ENCODE peak calls at places on chromosomes 6 and 20, in five cellular contexts. G is HCT116, H is K562, P is upper lobe of left lung, D is suprapubic skin. X is an unnamed sample.

GRCh38 chr6:137013031-137013430 is 31.7 kb downstream of the IL20RA start:
- DNase-seq in H (no peak), G (no peak), P (no peak), D (no peak), X (no peak)

GRCh38 chr20:3811421-3812258 is 8.7 kb upstream of the AP5S1 start:
- DNase-seq in G (peak; percentile 93), P (peak; percentile 97), H (peak; percentile 43), D (peak; percentile 98), X (peak; percentile 96)

GRCh38 chr6:101626264-101626663 is 232.8 kb downstream of the GRIK2 start:
- DNase-seq in G (no peak), D (no peak), P (no peak), H (no peak), X (peak; percentile 37)

GRCh38 chr6:64334646-64335045 is 699.0 kb downstream of the PHF3 start:
- DNase-seq in P (no peak), H (no peak), G (no peak), D (no peak), X (no peak)

GRCh38 chr6:57432162-57432561 is 114.7 kb downstream of the PRIM2 start:
- DNase-seq in G (no peak), H (no peak), D (no peak), P (no peak), X (no peak)

GRCh38 chr6:112223070-112223861 is 31.1 kb downstream of the LAMA4 start:
- DNase-seq in H (no peak), P (no peak), G (no peak), D (no peak), X (no peak)

GRCh38 chr6:32393660-32394420 is 13.1 kb downstream of the BTNL2 start:
- DNase-seq in D (no peak), H (no peak), P (no peak), G (no peak), X (no peak)

GRCh38 chr6:121319112-121319553 is 15.1 kb downstream of the TBC1D32 start:
- DNase-seq in P (no peak), D (no peak), G (no peak), H (peak; percentile 13), X (no peak)

GRCh38 chr20:62822239-62822787 is 5.5 kb downstream of the COL9A3 start:
- DNase-seq in D (no peak), H (no peak), G (no peak), P (peak; percentile 8), X (no peak)

GRCh38 chr20:6140947-6141346 is 18.1 kb upstream of the FERMT1 start:
- DNase-seq in G (no peak), H (no peak), D (no peak), P (no peak), X (no peak)

GRCh38 chr6:4805553-4806307 is 29.5 kb downstream of the CDYL start:
- DNase-seq in D (no peak), P (peak; percentile 55), H (no peak), G (peak; percentile 34), X (no peak)

GRCh38 chr6:35312076-35312762 is 14.6 kb downstream of the DEF6 start:
- DNase-seq in H (no peak), D (no peak), G (no peak), P (peak; percentile 69), X (peak; percentile 79)

GRCh38 chr20:10385850-10386544 is 48.0 kb downstream of the MKKS start:
- DNase-seq in H (no peak), G (no peak), D (no peak), P (no peak), X (no peak)

GRCh38 chr20:2333821-2334220 is 38.0 kb downstream of the TGM3 start:
- DNase-seq in P (no peak), D (peak; percentile 56), H (no peak), G (no peak), X (no peak)

GRCh38 chr6:133707456-133707855 is 181.5 kb upstream of the TCF21 start:
- DNase-seq in P (no peak), H (no peak), G (no peak), D (no peak), X (no peak)

GRCh38 chr6:35034411-35035171 is 106.5 kb downstream of the TCP11 start:
- DNase-seq in P (no peak), H (no peak), D (no peak), G (no peak), X (no peak)

GRCh38 chr6:144264270-144265060 is 20.7 kb upstream of the UTRN start:
- DNase-seq in P (no peak), G (peak; percentile 71), H (no peak), D (no peak), X (no peak)

GRCh38 chr6:134295953-134296553 is 21.9 kb downstream of the SGK1 start:
- DNase-seq in G (peak; percentile 12), P (no peak), D (no peak), H (peak; percentile 87), X (no peak)

GRCh38 chr6:97726378-97726777 is 443.4 kb upstream of the MMS22L start:
- DNase-seq in H (no peak), D (no peak), G (no peak), P (no peak), X (no peak)

GRCh38 chr20:26276811-26277210 is 580.2 kb upstream of the ZNF337 start:
- DNase-seq in H (no peak), P (peak; percentile 40), D (no peak), G (no peak), X (no peak)

GRCh38 chr6:1624071-1624847 is 14.5 kb downstream of the FOXC1 start:
- DNase-seq in H (no peak), D (no peak), P (peak; percentile 82), G (no peak), X (no peak)

GRCh38 chr20:19256085-19256484 is 43.6 kb downstream of the SLC24A3 start:
- DNase-seq in D (peak; percentile 13), G (no peak), H (no peak), P (no peak), X (no peak)

GRCh38 chr6:46733410-46733809 is 1.8 kb downstream of the PLA2G7 start:
- DNase-seq in P (no peak), G (no peak), D (no peak), H (no peak), X (no peak)

GRCh38 chr6:105072799-105073199 is 107.0 kb downstream of the POPDC3 start:
- DNase-seq in P (no peak), G (no peak), H (no peak), D (no peak), X (no peak)

GRCh38 chr20:23141016-23141415 is 54.9 kb upstream of the CD93 start:
- DNase-seq in P (no peak), G (no peak), D (peak; percentile 58), H (no peak), X (no peak)

GRCh38 chr20:23143098-23143497 is 57.0 kb upstream of the CD93 start:
- DNase-seq in D (peak; percentile 79), G (peak; percentile 47), P (no peak), H (peak; percentile 67), X (no peak)

GRCh38 chr20:23141450-23142161 is 55.5 kb upstream of the CD93 start:
- DNase-seq in D (peak; percentile 23), P (no peak), G (no peak), H (no peak), X (no peak)

GRCh38 chr20:23143986-23144695 is 58.0 kb upstream of the CD93 start:
- DNase-seq in G (no peak), H (no peak), D (peak; percentile 70), P (no peak), X (no peak)

DNA sequence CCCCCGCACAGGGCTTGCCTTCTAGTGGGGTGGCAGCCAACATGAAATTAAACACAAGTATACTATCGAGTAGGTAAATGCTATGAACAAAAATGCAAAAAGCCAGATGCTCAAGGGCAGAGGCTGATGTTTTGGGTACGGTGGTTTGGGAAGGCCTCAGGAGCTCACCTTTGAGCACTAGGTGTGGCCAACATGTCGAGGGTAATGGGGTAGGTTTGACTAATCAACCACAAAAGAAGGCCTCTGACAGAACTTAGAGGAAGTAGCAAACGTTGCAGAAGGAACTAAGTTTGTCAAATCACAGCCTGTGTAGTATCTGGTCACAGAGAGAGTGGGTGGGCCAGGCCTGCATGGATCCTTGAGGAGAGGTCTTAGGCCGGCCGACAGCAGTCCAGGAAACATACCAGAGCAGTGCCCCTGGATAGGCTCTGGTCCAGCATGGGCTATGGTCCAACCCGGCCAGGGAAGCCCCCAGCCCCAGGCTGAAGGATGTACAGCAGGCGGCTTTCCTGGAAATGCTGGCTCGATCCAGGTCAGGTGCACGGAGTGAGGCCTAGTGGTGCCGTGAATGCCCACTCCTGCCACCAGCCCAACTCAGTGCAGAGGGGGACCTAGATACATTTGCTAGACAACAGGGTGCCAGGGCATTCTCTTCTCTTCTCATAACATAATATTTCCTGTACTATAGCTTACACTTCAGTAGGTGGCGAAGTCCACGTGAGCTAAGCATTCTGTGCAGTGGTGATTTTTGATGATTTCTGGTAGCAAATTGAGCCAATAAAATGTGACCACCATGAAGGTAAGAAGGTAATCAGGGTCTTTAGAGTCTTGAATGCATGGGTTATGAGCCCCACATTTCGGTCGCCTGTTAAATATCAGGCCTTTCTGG is 56.3 kb upstream of the CD93 start:
- DNase-seq in G (no peak), D (peak; percentile 74), P (no peak), H (no peak), X (no peak)
- H3K4me1 ChIP-seq in G (peaks cover 57% of the 10 kb centered on the region), D (peaks cover 78% of the 10 kb centered on the region), P (peaks cover 32% of the 10 kb centered on the region), H (peaks cover 92% of the 10 kb centered on the region), X (peaks cover 20% of the 10 kb centered on the region)

GRCh38 chr6:109091314-109092009 is 3.2 kb downstream of the SESN1 start:
- DNase-seq in P (no peak), G (no peak), D (no peak), H (no peak), X (no peak)
- H3K4me3 ChIP-seq in P (no peak overlapping the region), G (no peak overlapping the region), D (peak overlapping the region; percentile 69), H (no peak overlapping the region), X (peak overlapping the region; percentile 70)

DNA sequence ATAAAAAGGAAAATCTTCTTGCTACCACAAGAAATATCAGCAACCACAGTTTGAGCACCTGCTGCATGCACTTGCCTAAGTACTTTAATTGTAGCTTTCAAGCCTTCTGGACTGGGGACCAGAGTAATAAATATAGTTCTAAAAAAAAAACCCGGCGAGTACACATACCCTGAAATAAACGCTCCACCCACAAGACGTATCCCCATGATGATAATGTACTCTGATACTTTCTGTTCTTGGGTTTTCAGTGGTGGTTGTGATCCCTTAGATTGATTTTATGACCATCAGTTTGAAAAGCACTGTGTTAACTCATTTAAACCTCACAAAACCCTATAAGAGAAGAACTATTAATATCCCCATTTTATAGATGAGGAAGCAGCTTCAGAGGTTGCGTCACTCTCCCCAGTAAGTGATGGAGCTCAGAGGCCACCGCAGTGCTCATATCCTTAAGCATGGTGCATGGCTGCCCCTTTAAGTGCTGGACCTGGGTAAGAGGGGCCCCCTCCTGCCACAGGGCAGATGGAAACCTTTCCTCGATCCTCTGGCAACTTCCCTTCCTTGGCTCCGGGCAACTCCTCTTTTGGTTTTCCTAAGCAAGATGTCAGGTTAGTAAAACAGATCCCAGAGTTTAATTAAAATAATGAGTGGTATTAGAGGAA is 67.3 kb downstream of the KCNB1 start:
- DNase-seq in H (no peak), P (no peak), D (no peak), G (no peak), X (no peak)
- TF ChIP-seq POLR2AphosphoS5 in H (no peak), P (no peak), D (no peak), G (no peak), X (no peak)

DNA sequence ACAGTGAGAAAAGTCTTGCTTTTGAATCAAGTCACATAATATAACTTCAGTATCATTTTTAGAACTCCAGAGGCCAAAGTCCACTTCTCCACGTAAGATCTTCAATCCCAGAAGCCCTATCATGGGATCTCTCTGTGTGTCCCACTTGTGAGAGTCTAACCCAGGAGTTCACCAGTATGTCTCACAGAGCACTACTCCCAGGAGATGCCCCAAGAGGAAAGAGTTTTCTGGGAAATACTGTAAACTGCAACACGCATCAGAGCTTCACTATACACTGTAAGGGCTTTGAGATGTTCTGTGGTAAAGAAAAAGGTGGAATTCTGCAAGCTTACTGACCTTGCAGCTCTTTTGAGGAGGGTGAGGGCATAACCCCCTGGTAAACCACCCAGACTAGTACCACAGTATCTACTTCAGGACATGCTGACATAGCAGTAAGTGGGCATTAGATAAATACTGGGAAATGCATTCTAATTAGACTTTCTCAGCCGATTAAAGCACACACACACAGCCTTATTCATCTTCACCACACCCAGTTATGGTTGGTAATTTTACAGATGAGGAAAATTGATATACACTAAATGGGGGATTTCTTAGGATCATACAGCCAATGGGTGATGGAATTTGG is 12.3 kb downstream of the DCBLD1 start:
- DNase-seq in H (no peak), D (no peak), P (no peak), G (no peak), X (no peak)
- H3K4me1 ChIP-seq in H (peaks cover 5% of the 10 kb centered on the region), D (peaks cover 32% of the 10 kb centered on the region), P (peaks cover 52% of the 10 kb centered on the region), G (peaks cover 57% of the 10 kb centered on the region), X (peaks cover 40% of the 10 kb centered on the region)

X was measured in spleen.